ENCODE peak calls at places on chromosomes 4 and X, in six cellular contexts. G, L, N, Y, D and K are unnamed samples.

GRCh38 chrX:110407910-110408545 is 49.4 kb downstream of the RTL9 start:
- DNase-seq in N (no peak), D (peak), L (peak), G (peak), Y (peak), K (peak)

GRCh38 chr4:150130953-150131352 is 52.7 kb downstream of the DCLK2 start:
- DNase-seq in Y (no peak), D (no peak), N (no peak), G (no peak), L (no peak), K (no peak)

GRCh38 chrX:47200385-47201150 is 6.9 kb downstream of the UBA1 start:
- DNase-seq in D (no peak), L (no peak), N (no peak), Y (no peak), G (no peak), K (peak)

GRCh38 chr4:128711361-128711760 is 98.1 kb upstream of the JADE1 start:
- DNase-seq in G (no peak), L (no peak), Y (no peak), N (no peak), D (no peak), K (no peak)

GRCh38 chrX:24294619-24295018 is 19.2 kb downstream of the SUPT20HL2 start:
- DNase-seq in D (no peak), L (no peak), N (no peak), G (peak), Y (peak), K (no peak)

GRCh38 chrX:130171446-130172126 is at the start of gene RAB33A:
- DNase-seq in D (peak), L (peak), N (no peak), G (peak), Y (peak), K (no peak)

GRCh38 chr4:72112514-72113156 is 80.8 kb downstream of the NPFFR2 start:
- DNase-seq in G (no peak), D (no peak), L (no peak), Y (peak), N (no peak), K (peak)

GRCh38 chrX:54045563-54046228 is 1.4 kb upstream of the PHF8 start:
- DNase-seq in L (no peak), D (peak), G (no peak), Y (no peak), N (no peak), K (peak)

GRCh38 chr4:7680731-7681130 is 246.0 kb upstream of the PSAPL1 start:
- DNase-seq in G (no peak), N (no peak), Y (no peak), D (no peak), L (no peak), K (no peak)

GRCh38 chrX:155888139-155888538 is 7.0 kb downstream of the VAMP7 start:
- DNase-seq in Y (no peak), D (no peak), L (no peak), G (no peak), N (no peak), K (peak)

GRCh38 chr4:166622425-166622977 is 611.8 kb downstream of the SPOCK3 start:
- DNase-seq in Y (no peak), G (no peak), L (no peak), D (no peak), N (no peak), K (no peak)

GRCh38 chrX:151393514-151393913 is 3.5 kb upstream of the VMA21 start:
- DNase-seq in Y (peak), D (peak), L (peak), N (no peak), G (no peak), K (no peak)

GRCh38 chr4:112854420-112854819 is 195.0 kb upstream of the ANK2 start:
- DNase-seq in G (no peak), D (no peak), L (no peak), N (no peak), Y (no peak), K (no peak)

GRCh38 chrX:78102100-78102499 is 1.9 kb upstream of the PGK1 start:
- DNase-seq in L (no peak), Y (no peak), D (no peak), G (no peak), N (no peak), K (peak)

GRCh38 chr4:15506464-15506863 is 36.8 kb downstream of the CC2D2A start:
- DNase-seq in N (no peak), G (no peak), L (no peak), Y (no peak), D (no peak), K (no peak)

GRCh38 chrX:54116391-54116790 is 66.7 kb downstream of the FAM120C start:
- DNase-seq in D (no peak), L (no peak), N (no peak), Y (no peak), G (no peak), K (no peak)

GRCh38 chr4:626201-627091 is 1.1 kb downstream of the PDE6B start:
- DNase-seq in N (peak), L (no peak), D (no peak), G (no peak), Y (no peak), K (no peak)

GRCh38 chr4:74433541-74434172 is 11.3 kb upstream of the AREG start:
- DNase-seq in Y (no peak), N (no peak), D (no peak), G (no peak), L (no peak), K (peak)

GRCh38 chrX:148929686-148930085 is 429.3 kb downstream of the AFF2 start:
- DNase-seq in N (no peak), Y (no peak), L (no peak), D (no peak), G (no peak), K (no peak)

GRCh38 chr4:57233391-57233790 is 123.2 kb upstream of the IGFBP7 start:
- DNase-seq in D (no peak), N (no peak), G (no peak), L (no peak), Y (no peak), K (no peak)

GRCh38 chrX:6227445-6227820 is 1.2 kb downstream of the NLGN4X start:
- DNase-seq in L (no peak), Y (no peak), N (no peak), G (peak), D (peak), K (no peak)

GRCh38 chrX:72308566-72309296 is 3.0 kb upstream of the CITED1 start:
- DNase-seq in G (peak), Y (peak), D (peak), N (no peak), L (no peak), K (peak)

GRCh38 chr4:40809058-40809457 is 59.3 kb downstream of the NSUN7 start:
- DNase-seq in L (no peak), Y (no peak), G (no peak), D (no peak), N (no peak), K (no peak)

GRCh38 chr4:174681723-174682300 is 147.2 kb downstream of the GLRA3 start:
- DNase-seq in Y (no peak), D (no peak), G (no peak), N (no peak), L (no peak), K (peak)

GRCh38 chr4:20624783-20625364 is 75.4 kb upstream of the PACRGL start:
- DNase-seq in D (no peak), G (peak), Y (no peak), L (no peak), N (no peak), K (no peak)

GRCh38 chr4:137274404-137274803 is 257.9 kb downstream of the PCDH18 start:
- DNase-seq in Y (no peak), G (no peak), L (no peak), D (no peak), N (no peak), K (no peak)

GRCh38 chrX:727738-728621 is 97.4 kb downstream of the SHOX start:
- DNase-seq in D (no peak), N (peak), Y (no peak), G (peak), L (no peak), K (no peak)

GRCh38 chr4:41160010-41160789 is 54.1 kb downstream of the APBB2 start:
- DNase-seq in L (no peak), Y (no peak), G (no peak), D (no peak), N (no peak), K (peak)